ENCODE peak calls at places on chromosomes 2 and 18, in nine cellular contexts. U is right atrium auricular region; P is PC-9; C is spleen; T is effector memory CD4-positive, alpha-beta T cell; W is iPS DF 6.9; K is keratinocyte; J is CD8-positive, alpha-beta T cell; Y is left ventricle myocardium inferior. B is an unnamed sample. For H3K4me1, the result is how much of the 10 kb centered on the place peaks cover.

GRCh38 chr2:109322111-109322510 is 193.1 kb downstream of the SH3RF3 start:
- DNase-seq in K (peak), Y (peak), J (no peak), W (no peak), T (no peak), C (no peak), U (peak), P (no peak), B (peak)

GRCh38 chr18:26771524-26771923 is 94.0 kb downstream of the AQP4 start:
- DNase-seq in W (no peak), Y (no peak), K (no peak), T (no peak), P (no peak), U (no peak), J (no peak), C (no peak), B (no peak)

GRCh38 chr2:207064128-207064694 is 101.5 kb downstream of the KLF7 start:
- DNase-seq in K (no peak), Y (no peak), C (no peak), J (no peak), P (no peak), U (no peak), W (no peak), T (no peak), B (no peak)

GRCh38 chr18:54828290-54828871 is at the start of gene RAB27B:
- DNase-seq in U (peak), C (peak), K (peak), J (peak), Y (peak), T (peak), P (peak), W (peak), B (no peak)

GRCh38 chr2:205895981-205896655 is 189.9 kb downstream of the INO80D start:
- DNase-seq in T (no peak), K (no peak), P (no peak), Y (no peak), C (no peak), U (no peak), J (no peak), W (no peak), B (no peak)

GRCh38 chr2:240452471-240453256 is 17.2 kb downstream of the GPC1 start:
- DNase-seq in T (no peak), J (no peak), Y (peak), K (no peak), U (no peak), P (peak), C (peak), W (no peak), B (no peak)

GRCh38 chr2:28506112-28506511 is 10.3 kb downstream of the PLB1 start:
- DNase-seq in U (no peak), Y (no peak), P (no peak), K (no peak), C (no peak), J (no peak), T (no peak), W (no peak), B (no peak)

GRCh38 chr2:200592414-200593075 is 6.7 kb downstream of the AOX1 start:
- DNase-seq in K (no peak), C (no peak), W (no peak), U (no peak), T (no peak), P (no peak), Y (no peak), J (no peak), B (no peak)

GRCh38 chr18:48837676-48838075 is 113.1 kb downstream of the SMAD7 start:
- DNase-seq in J (no peak), Y (no peak), P (no peak), T (no peak), C (peak), W (no peak), U (no peak), K (no peak), B (no peak)

GRCh38 chr2:26970928-26971627 is 641 bp downstream of the MAPRE3 start:
- DNase-seq in J (no peak), W (no peak), U (no peak), Y (no peak), T (no peak), P (no peak), C (peak), K (no peak), B (no peak)

GRCh38 chr2:156356006-156356764 is 23.7 kb upstream of the NR4A2 start:
- DNase-seq in Y (no peak), J (no peak), U (no peak), T (no peak), W (no peak), P (no peak), C (no peak), K (no peak), B (no peak)

GRCh38 chr2:240296611-240297552 is 138.6 kb upstream of the GPC1 start:
- DNase-seq in T (no peak), C (no peak), W (no peak), U (peak), J (no peak), Y (peak), K (no peak), P (no peak), B (no peak)

GRCh38 chr18:40692871-40693270 is 1262.2 kb upstream of the PIK3C3 start:
- DNase-seq in U (no peak), P (no peak), C (no peak), J (no peak), W (no peak), K (no peak), Y (no peak), T (no peak), B (no peak)

GRCh38 chr2:108288534-108289106 is at the start of gene SULT1C2:
- DNase-seq in Y (no peak), W (peak), U (no peak), P (no peak), J (no peak), K (no peak), T (no peak), C (no peak), B (no peak)

GRCh38 chr18:77046994-77047393 is 85.6 kb downstream of the MBP start:
- DNase-seq in W (no peak), Y (no peak), J (no peak), C (no peak), T (no peak), P (no peak), K (no peak), U (no peak), B (no peak)
- H3K4me1 ChIP-seq in W (under half), Y (under half), J (under half), C (under half), T (under half), P (under half), K (under half), U (under half), B (under half)

GRCh38 chr2:121485039-121485438 is 45.6 kb upstream of the RNU4ATAC start:
- DNase-seq in W (no peak), U (no peak), T (no peak), Y (no peak), C (no peak), P (peak), J (no peak), K (no peak), B (no peak)
- H3K4me1 ChIP-seq in W (under half), U (under half), T (under half), Y (half or more), C (under half), P (under half), J (under half), K (half or more), B (under half)

GRCh38 chr18:46405832-46406538 is 251.0 kb downstream of the LOXHD1 start:
- DNase-seq in U (no peak), C (no peak), W (no peak), J (no peak), T (no peak), Y (no peak), P (no peak), K (no peak), B (no peak)
- H3K4me1 ChIP-seq in U (under half), C (under half), W (under half), J (under half), T (under half), Y (half or more), P (under half), K (under half), B (under half)

GRCh38 chr2:219251656-219252055 is 1.4 kb upstream of the TUBA4B start:
- DNase-seq in K (no peak), U (no peak), W (no peak), J (no peak), P (no peak), C (no peak), Y (no peak), T (no peak), B (no peak)
- H3K4me1 ChIP-seq in K (half or more), U (under half), W (under half), J (half or more), P (half or more), C (half or more), Y (half or more), T (half or more), B (under half)

GRCh38 chr2:42449163-42450087 is 44.4 kb downstream of the KCNG3 start:
- DNase-seq in T (no peak), J (no peak), K (no peak), U (no peak), W (no peak), C (no peak), P (no peak), Y (no peak), B (no peak)
- H3K4me1 ChIP-seq in T (under half), J (under half), K (under half), U (under half), W (under half), C (under half), P (under half), Y (under half), B (under half)

GRCh38 chr2:36376992-36377738 is 21.6 kb downstream of the CRIM1 start:
- DNase-seq in Y (no peak), C (no peak), K (peak), T (no peak), W (no peak), U (no peak), P (peak), J (no peak), B (no peak)
- H3K4me1 ChIP-seq in Y (half or more), C (under half), K (half or more), T (under half), W (under half), U (half or more), P (half or more), J (under half), B (under half)

DNA sequence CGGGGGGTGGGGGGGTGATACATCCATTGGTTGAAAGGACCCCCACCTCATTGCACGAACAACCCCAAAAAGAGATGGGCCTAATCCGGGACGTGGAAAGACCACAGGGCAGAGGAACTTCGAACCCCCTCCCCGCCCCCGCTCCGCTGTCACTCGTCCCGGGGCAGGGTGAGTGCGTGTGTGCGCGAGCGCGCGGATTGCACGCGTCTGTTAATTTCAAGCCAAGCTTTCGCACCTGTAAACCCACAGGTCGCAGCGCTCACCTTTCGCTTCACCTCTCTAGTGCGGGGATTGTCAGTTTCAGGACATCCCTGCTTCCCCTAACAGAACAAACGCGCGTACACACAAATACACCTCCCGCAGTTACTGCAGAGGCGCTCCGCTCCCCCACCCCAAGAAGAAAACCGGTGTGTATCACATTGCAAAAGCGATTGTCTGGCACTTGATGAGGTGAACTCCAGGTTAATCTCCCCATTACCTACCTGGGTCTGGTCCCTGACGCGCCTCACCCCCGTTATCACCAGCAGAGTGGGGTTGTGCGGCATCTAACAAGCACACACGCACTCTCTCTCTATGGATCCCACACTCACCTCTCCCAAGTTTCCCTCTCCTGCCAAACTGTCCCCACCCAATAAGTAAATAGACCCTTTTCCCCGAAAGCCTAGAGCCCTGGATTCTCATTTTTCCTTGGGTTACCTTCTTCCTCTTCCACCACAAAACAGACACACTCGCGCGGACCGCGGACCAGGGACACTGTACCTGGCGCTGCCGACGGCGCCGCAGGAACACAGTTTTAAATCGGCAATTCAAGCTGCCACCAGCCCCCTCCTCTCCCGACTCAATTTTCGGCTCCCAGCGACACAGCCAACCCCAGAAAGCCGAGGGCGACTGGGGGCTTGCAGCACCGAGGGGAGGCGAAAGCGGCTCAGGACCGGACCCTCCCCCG is 1.0 kb downstream of the CYP26B1 start:
- DNase-seq in W (no peak), Y (peak), P (no peak), U (peak), K (no peak), T (no peak), J (no peak), C (peak), B (no peak)
- H3K4me1 ChIP-seq in W (under half), Y (half or more), P (under half), U (half or more), K (under half), T (under half), J (under half), C (half or more), B (half or more)

GRCh38 chr2:224940618-224941017 is 101.7 kb downstream of the DOCK10 start:
- DNase-seq in C (no peak), K (no peak), J (no peak), W (no peak), U (no peak), P (no peak), Y (no peak), T (no peak), B (no peak)

GRCh38 chr2:224938670-224939309 is 103.5 kb downstream of the DOCK10 start:
- DNase-seq in Y (no peak), C (no peak), J (no peak), T (no peak), W (no peak), K (no peak), U (no peak), P (no peak), B (no peak)

GRCh38 chr2:224945134-224945533 is 97.1 kb downstream of the DOCK10 start:
- DNase-seq in W (no peak), U (no peak), T (no peak), J (no peak), P (no peak), Y (no peak), C (no peak), K (no peak), B (no peak)

GRCh38 chr2:224944707-224945106 is 97.6 kb downstream of the DOCK10 start:
- DNase-seq in Y (no peak), U (no peak), C (no peak), P (no peak), J (no peak), W (no peak), T (no peak), K (no peak), B (no peak)

GRCh38 chr2:224941958-224942357 is 100.3 kb downstream of the DOCK10 start:
- DNase-seq in C (no peak), K (no peak), T (no peak), P (no peak), J (no peak), Y (no peak), U (no peak), W (no peak), B (no peak)
- H3K4me1 ChIP-seq in C (half or more), K (under half), T (under half), P (under half), J (half or more), Y (under half), U (under half), W (under half), B (under half)

GRCh38 chr2:235639885-235640284 is 146.0 kb downstream of the AGAP1 start:
- DNase-seq in C (no peak), K (no peak), U (no peak), T (no peak), Y (no peak), J (no peak), W (no peak), P (no peak), B (no peak)
- H3K4me1 ChIP-seq in C (under half), K (under half), U (half or more), T (under half), Y (half or more), J (under half), W (under half), P (under half), B (under half)

GRCh38 chr2:54605836-54606235 is 117.6 kb upstream of the EML6 start:
- DNase-seq in K (no peak), P (no peak), C (no peak), J (no peak), T (no peak), U (no peak), Y (no peak), W (no peak), B (no peak)

GRCh38 chr2:54608224-54608623 is 115.2 kb upstream of the EML6 start:
- DNase-seq in J (no peak), T (no peak), U (no peak), C (no peak), K (no peak), Y (no peak), P (no peak), W (no peak), B (no peak)

GRCh38 chr2:54603796-54604195 is 119.7 kb upstream of the EML6 start:
- DNase-seq in U (no peak), T (no peak), W (no peak), J (no peak), Y (no peak), C (no peak), P (no peak), K (no peak), B (no peak)

GRCh38 chr2:54604771-54605350 is 118.6 kb upstream of the EML6 start:
- DNase-seq in U (no peak), T (no peak), P (no peak), J (no peak), K (no peak), C (no peak), Y (no peak), W (no peak), B (no peak)

GRCh38 chr2:54606393-54606973 is 117.0 kb upstream of the EML6 start:
- DNase-seq in J (no peak), Y (peak), W (no peak), T (no peak), K (no peak), P (no peak), U (no peak), C (no peak), B (no peak)
- H3K4me1 ChIP-seq in J (half or more), Y (half or more), W (under half), T (under half), K (under half), P (under half), U (half or more), C (under half), B (half or more)

B was measured in thoracic aorta.